ENCODE peak calls at places on chromosomes 4 and X, in nine cellular contexts. One of them, this sample, is unnamed.
A peak's percentile ranks its signal among the peaks of the same experiment; 100 is the strongest.

GRCh38 chrX:150512426-150512825 is 56.0 kb upstream of the MTM1 start:
- DNase-seq in HuH-7: no peak
- DNase-seq in activated gamma-delta T cell treated with Interleukin-2 at 50 U/mL for 16 hours: no peak
- DNase-seq in fibroblast of lung: no peak
- DNase-seq in stromal cell of bone marrow: no peak
- DNase-seq in HS-5: no peak
- DNase-seq in ureter: no peak
- DNase-seq in sciatic nerve: no peak
- DNase-seq in CD4-positive, alpha-beta memory T cell: no peak
- DNase-seq in this sample: no peak

GRCh38 chr4:8865681-8866310 is 5.8 kb downstream of the HMX1 start:
- DNase-seq in HuH-7: no peak
- DNase-seq in activated gamma-delta T cell treated with Interleukin-2 at 50 U/mL for 16 hours: no peak
- DNase-seq in fibroblast of lung: no peak
- DNase-seq in stromal cell of bone marrow: no peak
- DNase-seq in HS-5: no peak
- DNase-seq in ureter: no peak
- DNase-seq in sciatic nerve: no peak
- DNase-seq in CD4-positive, alpha-beta memory T cell: no peak
- DNase-seq in this sample: no peak

GRCh38 chr4:181933471-181933870 is 309.7 kb upstream of the TENM3 start:
- DNase-seq in HuH-7: no peak
- DNase-seq in activated gamma-delta T cell treated with Interleukin-2 at 50 U/mL for 16 hours: no peak
- DNase-seq in fibroblast of lung: no peak
- DNase-seq in stromal cell of bone marrow: no peak
- DNase-seq in HS-5: no peak
- DNase-seq in ureter: no peak
- DNase-seq in sciatic nerve: no peak
- DNase-seq in CD4-positive, alpha-beta memory T cell: no peak
- DNase-seq in this sample: no peak

GRCh38 chr4:173543266-173543665 is 13.2 kb upstream of the HAND2 start:
- DNase-seq in HuH-7: no peak
- DNase-seq in activated gamma-delta T cell treated with Interleukin-2 at 50 U/mL for 16 hours: no peak
- DNase-seq in fibroblast of lung: no peak
- DNase-seq in stromal cell of bone marrow: no peak
- DNase-seq in HS-5: no peak
- DNase-seq in ureter: no peak
- DNase-seq in sciatic nerve: no peak
- DNase-seq in CD4-positive, alpha-beta memory T cell: no peak
- DNase-seq in this sample: no peak

GRCh38 chr4:187469627-187470026 is 525.9 kb upstream of the ZFP42 start:
- DNase-seq in HuH-7: no peak
- DNase-seq in activated gamma-delta T cell treated with Interleukin-2 at 50 U/mL for 16 hours: no peak
- DNase-seq in fibroblast of lung: no peak
- DNase-seq in stromal cell of bone marrow: no peak
- DNase-seq in HS-5: no peak
- DNase-seq in ureter: no peak
- DNase-seq in sciatic nerve: no peak
- DNase-seq in CD4-positive, alpha-beta memory T cell: no peak
- DNase-seq in this sample: no peak

GRCh38 chr4:14022428-14022827 is 394.9 kb upstream of the BOD1L1 start:
- DNase-seq in HuH-7: no peak
- DNase-seq in activated gamma-delta T cell treated with Interleukin-2 at 50 U/mL for 16 hours: no peak
- DNase-seq in fibroblast of lung: peak; percentile 15
- DNase-seq in stromal cell of bone marrow: peak; percentile 22
- DNase-seq in HS-5: no peak
- DNase-seq in ureter: no peak
- DNase-seq in sciatic nerve: no peak
- DNase-seq in CD4-positive, alpha-beta memory T cell: no peak
- DNase-seq in this sample: no peak

GRCh38 chr4:118927976-118928375 is 39.3 kb downstream of the SYNPO2 start:
- DNase-seq in HuH-7: no peak
- DNase-seq in activated gamma-delta T cell treated with Interleukin-2 at 50 U/mL for 16 hours: no peak
- DNase-seq in fibroblast of lung: no peak
- DNase-seq in stromal cell of bone marrow: no peak
- DNase-seq in HS-5: no peak
- DNase-seq in ureter: peak; percentile 63
- DNase-seq in sciatic nerve: no peak
- DNase-seq in CD4-positive, alpha-beta memory T cell: no peak
- DNase-seq in this sample: no peak

GRCh38 chrX:40174594-40175415 is 77.0 kb upstream of the BCOR start:
- DNase-seq in HuH-7: no peak
- DNase-seq in activated gamma-delta T cell treated with Interleukin-2 at 50 U/mL for 16 hours: no peak
- DNase-seq in fibroblast of lung: peak; percentile 55
- DNase-seq in stromal cell of bone marrow: no peak
- DNase-seq in HS-5: no peak
- DNase-seq in ureter: peak; percentile 58
- DNase-seq in sciatic nerve: no peak
- DNase-seq in CD4-positive, alpha-beta memory T cell: no peak
- DNase-seq in this sample: peak; percentile 43

GRCh38 chrX:40095588-40096394 is 2.0 kb downstream of the BCOR start:
- DNase-seq in HuH-7: no peak
- DNase-seq in activated gamma-delta T cell treated with Interleukin-2 at 50 U/mL for 16 hours: no peak
- DNase-seq in fibroblast of lung: no peak
- DNase-seq in stromal cell of bone marrow: no peak
- DNase-seq in HS-5: no peak
- DNase-seq in ureter: no peak
- DNase-seq in sciatic nerve: peak; percentile 60
- DNase-seq in CD4-positive, alpha-beta memory T cell: no peak
- DNase-seq in this sample: no peak

GRCh38 chrX:46865281-46865680 is 28.4 kb downstream of the RP2 start:
- DNase-seq in HuH-7: no peak
- DNase-seq in activated gamma-delta T cell treated with Interleukin-2 at 50 U/mL for 16 hours: no peak
- DNase-seq in fibroblast of lung: peak; percentile 63
- DNase-seq in stromal cell of bone marrow: peak; percentile 36
- DNase-seq in HS-5: peak; percentile 33
- DNase-seq in ureter: no peak
- DNase-seq in sciatic nerve: no peak
- DNase-seq in CD4-positive, alpha-beta memory T cell: no peak
- DNase-seq in this sample: no peak

GRCh38 chrX:10157545-10157944 is 770 bp downstream of the CLCN4 start:
- DNase-seq in HuH-7: no peak
- DNase-seq in activated gamma-delta T cell treated with Interleukin-2 at 50 U/mL for 16 hours: no peak
- DNase-seq in fibroblast of lung: peak; percentile 30
- DNase-seq in stromal cell of bone marrow: no peak
- DNase-seq in HS-5: peak; percentile 36
- DNase-seq in ureter: no peak
- DNase-seq in sciatic nerve: no peak
- DNase-seq in CD4-positive, alpha-beta memory T cell: no peak
- DNase-seq in this sample: no peak

GRCh38 chr4:76897522-76898384 is at the start of gene SOWAHB:
- DNase-seq in HuH-7: peak; percentile 88
- DNase-seq in activated gamma-delta T cell treated with Interleukin-2 at 50 U/mL for 16 hours: peak; percentile 16
- DNase-seq in fibroblast of lung: no peak
- DNase-seq in stromal cell of bone marrow: no peak
- DNase-seq in HS-5: no peak
- DNase-seq in ureter: peak; percentile 88
- DNase-seq in sciatic nerve: no peak
- DNase-seq in CD4-positive, alpha-beta memory T cell: peak; percentile 26
- DNase-seq in this sample: no peak

GRCh38 chr4:122921971-122922876 is at the start of gene NUDT6:
- DNase-seq in HuH-7: peak; percentile 41
- DNase-seq in activated gamma-delta T cell treated with Interleukin-2 at 50 U/mL for 16 hours: peak; percentile 17
- DNase-seq in fibroblast of lung: peak; percentile 76
- DNase-seq in stromal cell of bone marrow: peak; percentile 47
- DNase-seq in HS-5: no peak
- DNase-seq in ureter: peak; percentile 59
- DNase-seq in sciatic nerve: peak; percentile 65
- DNase-seq in CD4-positive, alpha-beta memory T cell: peak; percentile 21
- DNase-seq in this sample: peak; percentile 29

GRCh38 chr4:14888790-14889189 is 113.5 kb upstream of the CPEB2 start:
- DNase-seq in HuH-7: no peak
- DNase-seq in activated gamma-delta T cell treated with Interleukin-2 at 50 U/mL for 16 hours: no peak
- DNase-seq in fibroblast of lung: peak; percentile 7
- DNase-seq in stromal cell of bone marrow: peak; percentile 22
- DNase-seq in HS-5: no peak
- DNase-seq in ureter: no peak
- DNase-seq in sciatic nerve: no peak
- DNase-seq in CD4-positive, alpha-beta memory T cell: no peak
- DNase-seq in this sample: no peak

GRCh38 chr4:163484906-163485305 is 9.6 kb upstream of the TMA16 start:
- DNase-seq in HuH-7: peak; percentile 40
- DNase-seq in activated gamma-delta T cell treated with Interleukin-2 at 50 U/mL for 16 hours: peak; percentile 53
- DNase-seq in fibroblast of lung: peak; percentile 56
- DNase-seq in stromal cell of bone marrow: peak; percentile 13
- DNase-seq in HS-5: peak; percentile 13
- DNase-seq in ureter: no peak
- DNase-seq in sciatic nerve: peak; percentile 63
- DNase-seq in CD4-positive, alpha-beta memory T cell: peak; percentile 29
- DNase-seq in this sample: no peak

GRCh38 chr4:169416461-169416860 is 145.7 kb upstream of the SH3RF1 start:
- DNase-seq in HuH-7: no peak
- DNase-seq in activated gamma-delta T cell treated with Interleukin-2 at 50 U/mL for 16 hours: no peak
- DNase-seq in fibroblast of lung: no peak
- DNase-seq in stromal cell of bone marrow: no peak
- DNase-seq in HS-5: no peak
- DNase-seq in ureter: no peak
- DNase-seq in sciatic nerve: no peak
- DNase-seq in CD4-positive, alpha-beta memory T cell: no peak
- DNase-seq in this sample: no peak

GRCh38 chr4:9996319-9997110 is 24.8 kb downstream of the SLC2A9 start:
- DNase-seq in HuH-7: no peak
- DNase-seq in activated gamma-delta T cell treated with Interleukin-2 at 50 U/mL for 16 hours: no peak
- DNase-seq in fibroblast of lung: peak; percentile 33
- DNase-seq in stromal cell of bone marrow: no peak
- DNase-seq in HS-5: no peak
- DNase-seq in ureter: no peak
- DNase-seq in sciatic nerve: no peak
- DNase-seq in CD4-positive, alpha-beta memory T cell: no peak
- DNase-seq in this sample: no peak

GRCh38 chrX:150848914-150849365 is 49.5 kb downstream of the CD99L2 start:
- DNase-seq in HuH-7: peak; percentile 30
- DNase-seq in activated gamma-delta T cell treated with Interleukin-2 at 50 U/mL for 16 hours: no peak
- DNase-seq in fibroblast of lung: no peak
- DNase-seq in stromal cell of bone marrow: no peak
- DNase-seq in HS-5: no peak
- DNase-seq in ureter: no peak
- DNase-seq in sciatic nerve: no peak
- DNase-seq in CD4-positive, alpha-beta memory T cell: no peak
- DNase-seq in this sample: no peak

GRCh38 chrX:135396109-135396508 is 25.6 kb upstream of the SMIM10L2A start:
- DNase-seq in HuH-7: no peak
- DNase-seq in activated gamma-delta T cell treated with Interleukin-2 at 50 U/mL for 16 hours: no peak
- DNase-seq in fibroblast of lung: no peak
- DNase-seq in stromal cell of bone marrow: no peak
- DNase-seq in HS-5: no peak
- DNase-seq in ureter: no peak
- DNase-seq in sciatic nerve: no peak
- DNase-seq in CD4-positive, alpha-beta memory T cell: no peak
- DNase-seq in this sample: no peak

GRCh38 chrX:105190252-105190853 is 30.1 kb downstream of the TEX13A start:
- DNase-seq in HuH-7: no peak
- DNase-seq in activated gamma-delta T cell treated with Interleukin-2 at 50 U/mL for 16 hours: no peak
- DNase-seq in fibroblast of lung: peak; percentile 40
- DNase-seq in stromal cell of bone marrow: no peak
- DNase-seq in HS-5: peak; percentile 16
- DNase-seq in ureter: no peak
- DNase-seq in sciatic nerve: no peak
- DNase-seq in CD4-positive, alpha-beta memory T cell: peak; percentile 12
- DNase-seq in this sample: no peak

GRCh38 chr4:53558061-53558801 is 33.1 kb downstream of the LNX1 start:
- DNase-seq in HuH-7: no peak
- DNase-seq in activated gamma-delta T cell treated with Interleukin-2 at 50 U/mL for 16 hours: no peak
- DNase-seq in fibroblast of lung: no peak
- DNase-seq in stromal cell of bone marrow: no peak
- DNase-seq in HS-5: no peak
- DNase-seq in ureter: no peak
- DNase-seq in sciatic nerve: no peak
- DNase-seq in CD4-positive, alpha-beta memory T cell: no peak
- DNase-seq in this sample: no peak

GRCh38 chrX:79408623-79409322 is 41.6 kb upstream of the ITM2A start:
- DNase-seq in HuH-7: no peak
- DNase-seq in activated gamma-delta T cell treated with Interleukin-2 at 50 U/mL for 16 hours: no peak
- DNase-seq in fibroblast of lung: no peak
- DNase-seq in stromal cell of bone marrow: no peak
- DNase-seq in HS-5: no peak
- DNase-seq in ureter: no peak
- DNase-seq in sciatic nerve: no peak
- DNase-seq in CD4-positive, alpha-beta memory T cell: no peak
- DNase-seq in this sample: peak; percentile 12

GRCh38 chrX:71458866-71459265 is 74.0 kb upstream of the OGT start:
- DNase-seq in HuH-7: no peak
- DNase-seq in activated gamma-delta T cell treated with Interleukin-2 at 50 U/mL for 16 hours: no peak
- DNase-seq in fibroblast of lung: no peak
- DNase-seq in stromal cell of bone marrow: no peak
- DNase-seq in HS-5: no peak
- DNase-seq in ureter: no peak
- DNase-seq in sciatic nerve: no peak
- DNase-seq in CD4-positive, alpha-beta memory T cell: no peak
- DNase-seq in this sample: no peak

GRCh38 chr4:2835978-2836377 is 7.7 kb upstream of the ADD1 start:
- DNase-seq in HuH-7: no peak
- DNase-seq in activated gamma-delta T cell treated with Interleukin-2 at 50 U/mL for 16 hours: no peak
- DNase-seq in fibroblast of lung: no peak
- DNase-seq in stromal cell of bone marrow: no peak
- DNase-seq in HS-5: no peak
- DNase-seq in ureter: no peak
- DNase-seq in sciatic nerve: no peak
- DNase-seq in CD4-positive, alpha-beta memory T cell: no peak
- DNase-seq in this sample: no peak

GRCh38 chrX:39605866-39606265 is 491.9 kb downstream of the BCOR start:
- DNase-seq in HuH-7: no peak
- DNase-seq in activated gamma-delta T cell treated with Interleukin-2 at 50 U/mL for 16 hours: no peak
- DNase-seq in fibroblast of lung: no peak
- DNase-seq in stromal cell of bone marrow: no peak
- DNase-seq in HS-5: no peak
- DNase-seq in ureter: no peak
- DNase-seq in sciatic nerve: no peak
- DNase-seq in CD4-positive, alpha-beta memory T cell: no peak
- DNase-seq in this sample: no peak

GRCh38 chrX:13763489-13763888 is 28.9 kb downstream of the OFD1 start:
- DNase-seq in HuH-7: no peak
- DNase-seq in activated gamma-delta T cell treated with Interleukin-2 at 50 U/mL for 16 hours: no peak
- DNase-seq in fibroblast of lung: peak; percentile 38
- DNase-seq in stromal cell of bone marrow: no peak
- DNase-seq in HS-5: no peak
- DNase-seq in ureter: no peak
- DNase-seq in sciatic nerve: no peak
- DNase-seq in CD4-positive, alpha-beta memory T cell: no peak
- DNase-seq in this sample: no peak

GRCh38 chrX:47311857-47312774 is 58.3 kb upstream of the ZNF157 start:
- DNase-seq in HuH-7: peak; percentile 26
- DNase-seq in activated gamma-delta T cell treated with Interleukin-2 at 50 U/mL for 16 hours: peak; percentile 18
- DNase-seq in fibroblast of lung: peak; percentile 72
- DNase-seq in stromal cell of bone marrow: peak; percentile 44
- DNase-seq in HS-5: peak; percentile 6
- DNase-seq in ureter: peak; percentile 64
- DNase-seq in sciatic nerve: no peak
- DNase-seq in CD4-positive, alpha-beta memory T cell: peak; percentile 40
- DNase-seq in this sample: peak; percentile 16

GRCh38 chr4:113707013-113707412 is 54.5 kb downstream of the CAMK2D start:
- DNase-seq in HuH-7: no peak
- DNase-seq in activated gamma-delta T cell treated with Interleukin-2 at 50 U/mL for 16 hours: no peak
- DNase-seq in fibroblast of lung: peak; percentile 38
- DNase-seq in stromal cell of bone marrow: peak; percentile 36
- DNase-seq in HS-5: no peak
- DNase-seq in ureter: no peak
- DNase-seq in sciatic nerve: no peak
- DNase-seq in CD4-positive, alpha-beta memory T cell: no peak
- DNase-seq in this sample: no peak

GRCh38 chr4:108774809-108775530 is 12.1 kb upstream of the ETNPPL start:
- DNase-seq in HuH-7: no peak
- DNase-seq in activated gamma-delta T cell treated with Interleukin-2 at 50 U/mL for 16 hours: no peak
- DNase-seq in fibroblast of lung: no peak
- DNase-seq in stromal cell of bone marrow: no peak
- DNase-seq in HS-5: no peak
- DNase-seq in ureter: peak; percentile 44
- DNase-seq in sciatic nerve: no peak
- DNase-seq in CD4-positive, alpha-beta memory T cell: no peak
- DNase-seq in this sample: no peak